ENCODE peak calls at places on chromosomes 2 and 18, in nine cellular contexts. H is lower leg skin, X is mucosa of descending colon, M is A549, Y is cardiac muscle cell, O is endothelial cell, K is endodermal cell, C is lower lobe of right lung, R is RWPE1. Q is an unnamed sample.

GRCh38 chr2:107932986-107933385 is 53.3 kb upstream of the SLC5A7 start:
- DNase-seq in Y (peak), K (no peak), R (no peak), X (no peak), M (no peak), C (no peak), O (no peak), H (no peak), Q (no peak)

GRCh38 chr18:79600596-79600995 is 79.0 kb upstream of the CTDP1 start:
- DNase-seq in M (no peak), R (no peak), X (no peak), Y (no peak), O (no peak), H (no peak), C (peak), K (no peak), Q (no peak)

GRCh38 chr2:112843836-112844235 is 7.3 kb upstream of the IL1B start:
- DNase-seq in H (no peak), O (no peak), R (no peak), Y (no peak), X (no peak), K (no peak), M (no peak), C (no peak), Q (no peak)

GRCh38 chr18:26480897-26481795 is 67.2 kb downstream of the KCTD1 start:
- DNase-seq in O (no peak), Y (no peak), H (no peak), X (no peak), K (no peak), C (no peak), M (peak), R (peak), Q (no peak)

GRCh38 chr2:169258045-169258601 is 104.2 kb downstream of the LRP2 start:
- DNase-seq in H (no peak), Y (peak), R (no peak), O (no peak), K (no peak), C (no peak), M (no peak), X (no peak), Q (no peak)

GRCh38 chr18:12768622-12769021 is 65.8 kb downstream of the PSMG2 start:
- DNase-seq in R (peak), M (no peak), H (no peak), Y (no peak), C (no peak), X (no peak), K (no peak), O (no peak), Q (no peak)

GRCh38 chr2:16277117-16277516 is 336.8 kb downstream of the MYCN start:
- DNase-seq in C (no peak), O (no peak), R (no peak), M (no peak), K (no peak), H (no peak), X (no peak), Y (no peak), Q (no peak)

GRCh38 chr2:45637440-45637839 is 14.0 kb upstream of the PRKCE start:
- DNase-seq in K (no peak), X (no peak), H (no peak), R (no peak), Y (no peak), C (no peak), M (no peak), O (no peak), Q (peak)

GRCh38 chr2:207920721-207921120 is 104.6 kb downstream of the PLEKHM3 start:
- DNase-seq in X (no peak), C (no peak), H (no peak), M (no peak), Y (no peak), R (no peak), K (no peak), O (no peak), Q (no peak)

GRCh38 chr18:36365836-36366775 is 68.6 kb downstream of the FHOD3 start:
- DNase-seq in C (no peak), O (no peak), R (no peak), Y (no peak), X (no peak), H (no peak), M (no peak), K (no peak), Q (no peak)

GRCh38 chr18:5103286-5103685 is 93.8 kb downstream of the AKAIN1 start:
- DNase-seq in O (no peak), H (no peak), X (no peak), Y (no peak), K (no peak), M (no peak), R (no peak), C (no peak), Q (no peak)

GRCh38 chr18:56721491-56721890 is 70.3 kb downstream of the WDR7 start:
- DNase-seq in R (no peak), X (no peak), Y (no peak), K (no peak), O (no peak), C (no peak), H (no peak), M (no peak), Q (no peak)

GRCh38 chr2:19369341-19369955 is 11.0 kb upstream of the OSR1 start:
- DNase-seq in R (no peak), M (no peak), C (no peak), K (peak), O (no peak), X (no peak), Y (no peak), H (no peak), Q (no peak)
- TF ChIP-seq CTCF in R (no peak), M (peak), C (no peak), K (peak), O (no peak), X (no peak), Y (peak), H (no peak), Q (no peak)

DNA sequence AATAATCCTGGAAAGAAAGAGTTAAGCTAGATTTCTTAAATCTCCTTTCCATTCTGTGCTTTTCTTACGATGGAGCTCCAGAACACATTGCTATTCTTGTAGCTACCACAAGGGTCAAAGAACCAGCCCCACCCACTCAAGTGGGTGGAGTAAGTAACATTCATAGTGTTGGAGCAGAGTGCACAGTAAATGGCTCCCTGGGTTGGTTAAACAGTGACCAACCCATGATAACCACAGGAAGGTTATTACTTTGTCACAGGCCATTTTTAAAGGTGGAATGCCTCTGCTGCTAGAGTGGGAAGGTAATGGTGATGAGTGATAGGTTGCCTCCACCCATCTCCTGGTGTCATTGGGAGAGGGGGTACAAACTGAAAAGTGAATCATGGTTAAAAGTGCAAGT is 13.9 kb downstream of the ARPC2 start:
- DNase-seq in X (peak), H (no peak), M (peak), R (no peak), K (no peak), Y (no peak), C (no peak), O (no peak), Q (peak)
- TF ChIP-seq CTCF in X (peak), H (no peak), M (no peak), R (no peak), K (peak), Y (peak), C (peak), O (peak), Q (no peak)

GRCh38 chr2:238259085-238260020 is 19.5 kb upstream of the HES6 start:
- DNase-seq in C (peak), O (no peak), M (no peak), R (no peak), Y (no peak), X (no peak), H (no peak), K (no peak), Q (no peak)
- TF ChIP-seq CTCF in C (no peak), O (no peak), M (no peak), R (no peak), Y (peak), X (no peak), H (no peak), K (peak), Q (peak)

GRCh38 chr2:234633581-234634230 is 136.8 kb upstream of the ARL4C start:
- DNase-seq in M (no peak), O (no peak), K (no peak), C (no peak), Y (no peak), X (no peak), R (no peak), H (peak), Q (no peak)

GRCh38 chr2:234631896-234632514 is 135.1 kb upstream of the ARL4C start:
- DNase-seq in O (no peak), Y (no peak), R (no peak), K (peak), X (no peak), C (no peak), M (no peak), H (peak), Q (no peak)

GRCh38 chr2:234630676-234631350 is 133.9 kb upstream of the ARL4C start:
- DNase-seq in X (no peak), M (no peak), C (no peak), O (no peak), Y (peak), H (peak), R (peak), K (no peak), Q (no peak)

GRCh38 chr2:234632527-234633391 is 135.9 kb upstream of the ARL4C start:
- DNase-seq in Y (no peak), M (no peak), C (no peak), H (peak), R (no peak), K (no peak), O (no peak), X (peak), Q (no peak)

DNA sequence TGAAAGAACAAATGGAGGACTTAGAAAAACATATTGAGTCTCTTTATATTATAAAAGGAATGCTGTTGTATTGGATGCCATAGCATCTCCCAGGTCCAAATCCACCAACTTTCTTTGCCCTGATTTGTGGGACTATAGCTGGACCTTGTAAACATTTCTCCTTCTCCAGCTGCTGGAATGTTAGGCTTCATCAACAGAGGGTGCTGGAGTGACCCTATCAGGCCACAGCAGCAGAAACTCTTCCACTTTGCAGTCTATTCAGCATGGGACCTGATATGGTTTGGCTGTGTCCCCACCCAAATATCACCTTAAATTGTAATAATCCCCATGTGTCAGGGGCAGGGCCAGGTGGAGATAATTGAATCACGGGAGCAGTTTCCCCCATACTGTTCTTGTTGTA is 138.4 kb upstream of the ARL4C start:
- DNase-seq in C (no peak), Y (no peak), H (peak), K (no peak), M (no peak), R (no peak), O (no peak), X (no peak), Q (no peak)
- TF ChIP-seq CTCF in C (no peak), Y (peak), H (no peak), K (no peak), M (no peak), R (no peak), O (no peak), X (no peak), Q (no peak)

DNA sequence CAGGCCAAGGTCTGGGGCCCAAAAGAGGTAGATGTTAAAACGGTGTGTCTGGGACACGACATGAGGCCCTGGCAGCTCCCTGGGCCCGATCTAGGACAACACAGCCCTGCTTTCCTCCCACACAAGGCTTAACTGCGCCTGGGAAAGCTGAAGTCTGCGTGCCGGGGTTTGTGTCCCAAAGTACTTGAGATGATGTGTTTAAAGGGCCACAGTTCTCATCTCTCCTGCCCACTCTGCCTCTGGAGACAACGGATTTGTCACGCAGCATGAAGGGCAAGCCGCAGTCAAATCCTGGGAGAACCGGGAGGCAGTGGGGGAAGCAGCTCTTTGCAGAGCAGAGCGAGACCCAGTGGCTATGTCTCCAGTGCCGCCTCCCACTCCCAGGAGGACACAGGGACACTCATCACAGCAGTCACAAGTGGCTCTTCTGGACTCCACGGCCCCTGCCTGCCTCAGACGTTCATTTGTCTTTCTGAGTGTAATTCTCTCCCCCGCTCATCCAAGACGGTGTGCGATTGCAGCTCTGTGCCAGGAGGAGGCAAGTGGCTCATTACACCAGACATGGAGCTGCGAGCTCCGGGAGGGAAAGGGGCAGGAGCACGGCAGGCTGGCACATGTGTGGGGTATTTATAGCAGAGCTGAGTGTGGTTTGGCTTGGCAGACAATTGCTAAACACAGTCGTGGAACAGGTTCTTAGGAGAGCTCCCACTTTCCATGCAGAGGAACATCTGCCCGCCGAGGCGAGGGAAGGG is 57.7 kb upstream of the SEMA4C start:
- DNase-seq in C (peak), X (no peak), Y (no peak), R (peak), H (peak), O (no peak), K (no peak), M (no peak), Q (no peak)
- TF ChIP-seq CTCF in C (no peak), X (no peak), Y (no peak), R (peak), H (no peak), O (no peak), K (peak), M (no peak), Q (no peak)

DNA sequence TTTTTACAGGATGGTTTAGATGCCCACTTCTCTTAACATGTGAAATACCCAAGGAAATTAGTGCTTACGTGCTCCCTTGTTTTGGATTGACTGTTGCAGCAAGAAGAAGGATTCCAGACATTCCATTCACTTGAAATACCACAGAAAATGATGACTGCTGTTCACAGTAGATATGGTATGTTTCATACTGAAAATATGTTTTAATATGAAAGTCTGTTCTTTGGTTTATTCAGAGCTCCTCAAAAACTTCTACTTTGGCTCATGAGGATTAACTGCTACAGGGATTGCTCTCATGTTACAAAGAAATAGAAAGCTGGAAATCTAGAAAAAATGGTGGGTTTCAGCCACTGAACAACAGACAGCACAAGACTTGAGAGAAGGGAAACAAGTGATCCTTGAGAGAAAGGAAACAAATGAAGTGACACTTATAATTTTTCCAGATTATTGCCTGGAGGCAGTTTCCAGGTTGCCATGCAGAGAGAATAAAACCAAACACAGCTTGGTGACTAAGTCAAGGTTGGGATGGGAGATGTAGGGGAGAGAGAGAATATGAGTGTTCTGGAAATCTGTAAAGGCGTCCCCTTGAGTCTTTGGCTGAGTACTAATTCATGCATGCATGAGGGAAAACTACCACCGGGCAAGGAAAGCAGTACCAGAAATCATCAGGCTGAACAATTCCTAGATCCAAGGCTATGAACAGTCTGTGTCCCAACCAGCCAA is 348.1 kb downstream of the CLIP4 start:
- DNase-seq in C (no peak), X (no peak), M (no peak), H (no peak), Y (peak), R (peak), O (no peak), K (no peak), Q (no peak)
- TF ChIP-seq CTCF in C (no peak), X (no peak), M (no peak), H (no peak), Y (no peak), R (no peak), O (no peak), K (no peak), Q (no peak)

Q was measured in GM10248.